ENCODE peak calls at places on chromosomes 1 and 21, in four cellular contexts. S is HAP-1, C is neural progenitor cell, D is breast epithelium. Z is an unnamed sample. For H3K36me3, the result is how much of the 10 kb centered on the place peaks cover.

GRCh38 chr1:39026947-39027507 is 877 bp downstream of the NDUFS5 start:
- DNase-seq in S (no peak), C (no peak), D (no peak), Z (no peak)

GRCh38 chr21:25092441-25093011 is 514.8 kb downstream of the MRPL39 start:
- DNase-seq in S (no peak), C (no peak), D (no peak), Z (peak)

GRCh38 chr1:59926381-59927243 is at the start of gene CYP2J2:
- DNase-seq in S (no peak), C (peak), D (peak), Z (peak)

GRCh38 chr1:8349961-8350360 is 32.0 kb downstream of the SLC45A1 start:
- DNase-seq in S (no peak), C (no peak), D (no peak), Z (no peak)

GRCh38 chr1:28246427-28246832 is 10.5 kb downstream of the ATP5IF1 start:
- DNase-seq in S (no peak), C (no peak), D (no peak), Z (no peak)

GRCh38 chr1:56120021-56120420 is 459.3 kb downstream of the PLPP3 start:
- DNase-seq in S (no peak), C (no peak), D (no peak), Z (no peak)

GRCh38 chr1:186187601-186188000 is 187.5 kb downstream of the TPR start:
- DNase-seq in S (no peak), C (no peak), D (no peak), Z (no peak)

GRCh38 chr1:175530981-175531380 is 212.4 kb downstream of the TNR start:
- DNase-seq in S (no peak), C (no peak), D (no peak), Z (no peak)

GRCh38 chr1:200372095-200372884 is 37.5 kb downstream of the ZNF281 start:
- DNase-seq in S (no peak), C (no peak), D (no peak), Z (peak)

GRCh38 chr1:198691063-198691462 is 52.2 kb downstream of the PTPRC start:
- DNase-seq in S (no peak), C (no peak), D (no peak), Z (no peak)

GRCh38 chr1:198699167-198700015 is 60.6 kb downstream of the PTPRC start:
- DNase-seq in S (peak), C (peak), D (peak), Z (peak)

GRCh38 chr1:198693321-198693720 is 54.5 kb downstream of the PTPRC start:
- DNase-seq in S (no peak), C (no peak), D (no peak), Z (no peak)

GRCh38 chr1:198696211-198696610 is 57.4 kb downstream of the PTPRC start:
- DNase-seq in S (no peak), C (no peak), D (no peak), Z (no peak)

DNA sequence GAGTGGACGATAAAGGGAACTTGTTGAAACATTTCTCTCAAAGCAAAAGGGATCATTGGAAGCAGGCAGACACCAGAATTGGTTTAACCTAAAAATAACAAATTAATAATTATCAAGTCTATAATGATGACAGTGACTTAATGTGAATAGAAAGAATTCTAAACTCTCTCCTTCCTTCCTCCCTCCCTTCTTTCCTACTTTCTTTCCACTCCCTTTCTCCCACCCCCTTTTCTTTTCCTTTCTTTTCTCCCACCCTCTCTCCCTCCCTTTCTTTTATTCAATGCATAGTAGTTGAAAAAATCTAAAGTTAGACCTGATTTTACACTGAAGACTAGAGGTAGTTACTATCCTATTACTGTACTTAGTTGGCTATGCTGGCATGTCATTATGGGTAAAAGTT is 55.7 kb downstream of the PTPRC start:
- DNase-seq in S (no peak), C (no peak), D (no peak), Z (no peak)
- H3K36me3 ChIP-seq in S (under half), C (under half), D (under half), Z (under half)

DNA sequence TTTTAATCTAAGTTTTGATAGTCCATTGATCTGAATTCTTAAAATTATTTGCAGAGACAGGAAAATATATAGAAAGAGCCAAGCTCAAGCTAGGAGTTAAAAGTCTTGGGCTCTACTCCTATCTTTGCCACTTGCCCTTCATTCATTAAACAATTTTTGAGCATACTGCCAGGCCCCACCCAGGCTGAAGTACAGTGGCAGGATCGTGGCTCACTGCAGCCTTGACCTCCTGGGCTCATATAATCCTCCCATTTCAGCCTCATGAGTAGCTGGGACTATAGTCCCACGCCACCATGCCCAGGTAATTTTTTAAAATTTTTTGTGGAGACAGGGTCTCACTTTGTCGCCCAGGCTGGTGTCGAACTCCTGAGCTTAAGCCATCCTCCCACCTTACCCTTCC is 8.2 kb downstream of the TRMT13 start:
- DNase-seq in S (no peak), C (no peak), D (no peak), Z (no peak)
- H3K36me3 ChIP-seq in S (half or more), C (under half), D (under half), Z (half or more)

GRCh38 chr1:169381162-169381561 is 13.2 kb downstream of the BLZF1 start:
- DNase-seq in S (no peak), C (no peak), D (no peak), Z (no peak)

GRCh38 chr1:169387383-169387782 is 19.4 kb downstream of the BLZF1 start:
- DNase-seq in S (peak), C (no peak), D (no peak), Z (no peak)

GRCh38 chr1:169383449-169383848 is 15.5 kb downstream of the BLZF1 start:
- DNase-seq in S (no peak), C (no peak), D (no peak), Z (no peak)
- H3K36me3 ChIP-seq in S (under half), C (under half), D (under half), Z (under half)

GRCh38 chr1:111127923-111128643 is 11.8 kb downstream of the DRAM2 start:
- DNase-seq in S (no peak), C (no peak), D (no peak), Z (no peak)
- H3K36me3 ChIP-seq in S (under half), C (under half), D (under half), Z (under half)

GRCh38 chr1:47991698-47992097 is 5.5 kb downstream of the TRABD2B start:
- DNase-seq in S (no peak), C (no peak), D (no peak), Z (no peak)
- H3K36me3 ChIP-seq in S (under half), C (under half), D (under half), Z (under half)

GRCh38 chr1:21261551-21262281 is 28.5 kb downstream of the ECE1 start:
- DNase-seq in S (no peak), C (no peak), D (no peak), Z (no peak)
- H3K36me3 ChIP-seq in S (under half), C (under half), D (under half), Z (under half)

DNA sequence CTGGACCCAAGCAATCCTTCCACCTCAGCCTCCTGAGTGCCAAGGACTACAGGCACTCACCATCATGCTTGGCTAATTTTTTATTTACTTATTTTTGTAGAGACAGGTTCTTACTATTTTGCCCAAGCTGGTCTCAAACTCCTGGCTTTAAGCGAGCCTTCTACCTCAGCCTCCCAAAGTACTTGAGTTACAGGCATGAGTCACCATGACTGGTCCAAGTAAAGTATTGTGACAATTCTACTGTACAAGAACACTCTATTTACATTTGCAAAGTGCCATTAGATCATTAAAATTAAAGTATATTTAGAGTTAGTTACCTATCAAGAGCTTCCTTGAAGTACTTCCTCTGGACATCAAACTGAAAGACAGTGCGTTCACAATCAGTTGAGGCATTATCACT is 44.8 kb downstream of the NRDC start:
- DNase-seq in S (no peak), C (no peak), D (no peak), Z (no peak)
- H3K36me3 ChIP-seq in S (under half), C (under half), D (under half), Z (under half)

GRCh38 chr1:6093611-6094010 is 47.9 kb downstream of the KCNAB2 start:
- DNase-seq in S (no peak), C (no peak), D (no peak), Z (no peak)
- H3K36me3 ChIP-seq in S (under half), C (under half), D (under half), Z (under half)

GRCh38 chr1:36305915-36306209 is 306 bp upstream of the SH3D21 start:
- DNase-seq in S (no peak), C (no peak), D (no peak), Z (no peak)

GRCh38 chr1:36309397-36309796 is 3.2 kb downstream of the SH3D21 start:
- DNase-seq in S (no peak), C (no peak), D (no peak), Z (no peak)

GRCh38 chr1:36306210-36306901 is at the start of gene SH3D21:
- DNase-seq in S (no peak), C (peak), D (peak), Z (peak)

GRCh38 chr1:36306902-36307456 is 811 bp downstream of the SH3D21 start:
- DNase-seq in S (peak), C (peak), D (peak), Z (peak)

DNA sequence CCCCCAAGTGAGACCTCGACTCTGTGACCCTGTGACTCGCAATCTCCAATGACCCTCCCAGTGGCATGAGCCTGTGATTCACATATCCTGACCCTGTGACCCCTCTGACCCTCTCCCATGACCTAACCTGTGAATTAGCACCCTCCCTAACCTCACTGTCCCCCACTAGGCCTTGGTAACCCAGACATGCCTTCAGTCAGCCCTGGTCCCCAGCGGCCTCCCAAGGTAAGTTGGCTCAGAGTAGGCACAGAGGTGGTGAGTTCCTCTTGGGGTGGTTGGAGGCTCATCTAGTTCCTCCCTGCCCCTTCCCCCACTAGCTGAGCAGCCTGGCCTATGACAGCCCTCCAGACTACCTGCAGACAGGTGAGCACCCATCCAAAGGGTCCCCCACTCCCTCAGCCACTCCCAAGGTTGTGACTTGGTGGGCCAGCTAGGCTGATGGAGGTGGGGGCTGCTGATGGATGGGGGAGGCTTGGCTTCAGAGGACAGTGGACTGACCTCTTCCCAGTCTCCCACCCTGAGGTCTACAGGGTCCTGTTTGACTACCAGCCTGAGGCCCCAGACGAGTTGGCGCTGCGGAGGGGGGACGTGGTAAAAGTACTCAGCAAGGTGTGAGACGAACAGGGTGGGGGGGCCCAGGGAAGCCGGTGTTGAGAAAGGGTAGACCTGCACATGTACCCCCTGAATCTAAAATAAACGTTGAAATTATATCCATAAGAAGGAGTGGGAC is 1.6 kb downstream of the SH3D21 start:
- DNase-seq in S (no peak), C (no peak), D (no peak), Z (no peak)
- H3K36me3 ChIP-seq in S (under half), C (under half), D (under half), Z (under half)

DNA sequence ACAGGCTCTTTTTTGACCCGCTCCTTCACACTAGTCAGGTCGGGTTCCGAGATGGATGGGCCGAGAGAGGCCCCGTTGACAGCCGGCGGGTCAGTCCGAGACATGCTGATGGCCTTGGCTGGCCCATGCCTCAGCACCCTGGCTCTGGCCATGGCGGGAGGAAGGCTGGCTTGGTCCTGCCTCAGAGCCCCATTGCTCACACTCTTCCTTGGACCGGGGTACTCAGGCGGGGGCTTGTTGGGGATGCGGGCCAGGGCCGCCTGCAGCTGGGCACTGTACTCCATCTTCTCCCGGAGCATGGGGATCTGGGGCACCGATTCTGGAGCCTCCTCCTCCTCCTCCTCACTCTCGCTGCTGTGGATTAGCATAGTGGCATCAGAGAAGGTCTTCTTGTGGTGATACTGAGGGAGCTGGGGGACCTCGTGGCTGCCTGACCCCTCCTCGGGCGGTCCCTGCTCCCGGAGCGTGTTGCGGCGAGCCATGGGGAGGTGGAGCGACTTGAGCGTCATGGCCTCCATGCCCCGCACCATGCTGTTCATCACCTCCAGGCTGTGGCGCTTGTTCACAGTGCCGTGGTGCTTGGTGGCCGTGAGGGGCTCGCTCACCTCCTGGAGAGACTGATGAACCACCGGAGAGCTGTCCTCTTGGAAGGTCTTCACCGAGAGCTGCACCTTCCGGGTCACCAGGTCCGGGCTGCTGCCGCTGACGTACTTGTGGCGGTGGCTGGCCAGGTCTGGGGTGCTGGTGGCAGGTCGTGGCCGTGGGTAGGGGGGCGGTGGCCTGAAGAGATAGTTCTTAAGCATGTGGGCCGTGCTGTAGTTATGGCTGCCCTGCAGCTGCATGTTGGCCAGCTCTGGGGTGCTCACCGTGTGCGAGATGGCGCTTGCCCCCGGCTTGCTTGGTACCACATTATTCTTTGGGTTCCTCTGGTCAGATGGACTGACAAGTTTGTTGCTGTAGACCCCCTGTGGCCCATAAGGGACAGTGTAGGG is 102.7 kb downstream of the SMYD2 start:
- DNase-seq in S (no peak), C (no peak), D (no peak), Z (no peak)
- H3K36me3 ChIP-seq in S (under half), C (under half), D (under half), Z (under half)

Z was measured in pancreas.